ENCODE peak calls at places on chromosomes 5 and 9, in eight cellular contexts. C is left ventricle myocardium inferior, N is pancreas, Q is brain microvascular endothelial cell, D is GM23338, B is heart right ventricle, J is bronchial epithelial cell, S is heart left ventricle. W is an unnamed sample. For H3K36me3, the result is how much of the 10 kb centered on the place peaks cover.

GRCh38 chr5:151288180-151288579 is 15.4 kb downstream of the SLC36A3 start:
- DNase-seq in S (no peak), J (peak), C (no peak), Q (no peak), B (no peak), N (no peak), D (peak), W (no peak)

GRCh38 chr5:128905225-128906110 is 59.8 kb upstream of the SLC27A6 start:
- DNase-seq in S (no peak), J (peak), N (no peak), B (peak), Q (peak), D (peak), C (no peak), W (peak)

GRCh38 chr5:78677777-78678668 is 29.5 kb upstream of the LHFPL2 start:
- DNase-seq in S (peak), B (peak), N (no peak), Q (peak), J (peak), C (peak), D (no peak), W (no peak)

GRCh38 chr5:77873239-77873638 is 97.1 kb upstream of the TBCA start:
- DNase-seq in C (no peak), B (no peak), S (no peak), N (no peak), D (no peak), J (no peak), Q (no peak), W (no peak)

GRCh38 chr5:135245521-135246499 is 153.2 kb downstream of the MACROH2A1 start:
- DNase-seq in D (no peak), N (no peak), C (no peak), Q (peak), S (no peak), B (no peak), J (peak), W (peak)

GRCh38 chr9:38226491-38226951 is 157.5 kb upstream of the SHB start:
- DNase-seq in C (no peak), S (no peak), N (no peak), B (no peak), J (no peak), Q (no peak), D (peak), W (no peak)

GRCh38 chr5:65128226-65128625 is 353.5 kb downstream of the ADAMTS6 start:
- DNase-seq in J (no peak), N (no peak), S (no peak), B (no peak), C (no peak), Q (no peak), D (peak), W (no peak)

GRCh38 chr5:54049963-54050362 is 260.4 kb downstream of the ARL15 start:
- DNase-seq in C (no peak), D (no peak), B (no peak), Q (no peak), S (no peak), J (no peak), N (no peak), W (no peak)

GRCh38 chr5:34410411-34411139 is 245.6 kb upstream of the RAI14 start:
- DNase-seq in N (no peak), B (no peak), C (no peak), Q (no peak), S (no peak), D (peak), J (peak), W (no peak)

GRCh38 chr5:94802450-94802849 is 184.0 kb downstream of the SLF1 start:
- DNase-seq in C (no peak), D (peak), Q (no peak), N (no peak), J (no peak), S (no peak), B (no peak), W (no peak)

GRCh38 chr9:18126776-18127175 is 347.2 kb upstream of the ADAMTSL1 start:
- DNase-seq in S (no peak), B (no peak), D (no peak), N (no peak), J (no peak), Q (no peak), C (no peak), W (no peak)

GRCh38 chr5:129367883-129368282 is 92.2 kb upstream of the ADAMTS19 start:
- DNase-seq in D (no peak), Q (no peak), C (no peak), J (peak), B (no peak), S (no peak), N (no peak), W (no peak)

GRCh38 chr5:173140769-173141168 is 3.6 kb upstream of the BNIP1 start:
- DNase-seq in B (no peak), S (no peak), J (no peak), Q (no peak), C (no peak), N (no peak), D (no peak), W (no peak)

GRCh38 chr9:126514037-126514821 is 99.5 kb upstream of the LMX1B start:
- DNase-seq in D (peak), C (peak), S (peak), J (no peak), B (peak), Q (peak), N (peak), W (peak)

GRCh38 chr9:1005043-1005667 is 28.7 kb downstream of the DMRT3 start:
- DNase-seq in B (peak), D (peak), C (no peak), S (no peak), Q (peak), J (peak), N (no peak), W (peak)

GRCh38 chr9:124735121-124735520 is 36.0 kb downstream of the NR6A1 start:
- DNase-seq in B (no peak), N (no peak), D (peak), Q (no peak), C (no peak), J (peak), S (no peak), W (no peak)

GRCh38 chr5:32710859-32711692 is at the start of gene NPR3:
- DNase-seq in N (no peak), D (peak), Q (no peak), J (no peak), C (peak), B (no peak), S (peak), W (no peak)

GRCh38 chr5:173396311-173396993 is 68.2 kb upstream of the STC2 start:
- DNase-seq in N (no peak), C (no peak), B (no peak), D (peak), J (no peak), S (no peak), Q (no peak), W (peak)

GRCh38 chr9:130698514-130698913 is 4.9 kb downstream of the EXOSC2 start:
- DNase-seq in Q (no peak), S (no peak), C (no peak), N (no peak), B (no peak), J (no peak), D (no peak), W (no peak)

GRCh38 chr5:92687793-92688467 is 893.1 kb downstream of the NR2F1-AS1 start:
- DNase-seq in B (no peak), C (no peak), N (no peak), Q (peak), S (no peak), D (peak), J (peak), W (peak)

GRCh38 chr9:16421534-16421933 is 448.9 kb downstream of the BNC2 start:
- DNase-seq in D (peak), N (no peak), S (no peak), B (no peak), C (no peak), Q (peak), J (peak), W (no peak)

GRCh38 chr5:93580387-93581100 is 475 bp downstream of the NR2F1-AS1 start:
- DNase-seq in D (no peak), S (peak), C (no peak), B (no peak), Q (no peak), N (peak), J (no peak), W (no peak)

GRCh38 chr5:136246122-136246521 is 53.2 kb upstream of the SMIM32 start:
- DNase-seq in N (no peak), Q (no peak), S (no peak), D (no peak), J (peak), C (no peak), B (no peak), W (no peak)

GRCh38 chr9:125190371-125190801 is 783 bp upstream of the PPP6C start:
- DNase-seq in S (no peak), Q (no peak), N (no peak), D (peak), J (no peak), C (no peak), B (no peak), W (no peak)

GRCh38 chr5:43037929-43038510 is 2.1 kb downstream of the ANXA2R start:
- DNase-seq in B (peak), Q (peak), C (no peak), N (no peak), J (peak), S (no peak), D (peak), W (no peak)

GRCh38 chr5:72206994-72207393 is 99.7 kb downstream of the MAP1B start:
- DNase-seq in J (no peak), B (no peak), Q (no peak), S (no peak), N (no peak), D (no peak), C (no peak), W (no peak)

GRCh38 chr9:98774746-98775145 is 21.6 kb downstream of the ANKS6 start:
- DNase-seq in Q (no peak), S (no peak), N (no peak), C (no peak), D (peak), J (no peak), B (no peak), W (peak)

GRCh38 chr5:129474544-129474943 is 14.4 kb downstream of the ADAMTS19 start:
- DNase-seq in D (no peak), J (no peak), Q (no peak), S (no peak), B (no peak), C (no peak), N (no peak), W (no peak)

GRCh38 chr9:104872959-104873850 is 54.8 kb downstream of the ABCA1 start:
- DNase-seq in N (no peak), S (peak), D (peak), B (peak), C (peak), Q (peak), J (peak), W (no peak)

GRCh38 chr5:89338935-89339334 is 456.0 kb upstream of the MEF2C start:
- DNase-seq in D (no peak), B (no peak), S (no peak), N (no peak), Q (no peak), C (no peak), J (peak), W (no peak)

GRCh38 chr9:106888992-106889631 is 26.1 kb downstream of the ZNF462 start:
- DNase-seq in Q (no peak), N (no peak), B (no peak), C (no peak), D (peak), S (no peak), J (peak), W (no peak)

GRCh38 chr9:129027685-129028191 is 393 bp downstream of the SH3GLB2 start:
- DNase-seq in J (no peak), Q (no peak), C (peak), B (peak), D (peak), N (no peak), S (peak), W (peak)

GRCh38 chr9:121107041-121107440 is 32.3 kb downstream of the CNTRL start:
- DNase-seq in Q (no peak), S (no peak), J (peak), B (no peak), C (no peak), D (peak), N (no peak), W (no peak)

GRCh38 chr5:99176186-99176585 is 247.4 kb upstream of the CHD1 start:
- DNase-seq in D (no peak), S (no peak), C (no peak), Q (no peak), B (no peak), N (no peak), J (no peak), W (no peak)

GRCh38 chr9:15361737-15362136 is 54.7 kb upstream of the TTC39B start:
- DNase-seq in Q (no peak), S (no peak), J (peak), C (no peak), N (no peak), B (no peak), D (no peak), W (no peak)

GRCh38 chr5:157494178-157494830 is 34.3 kb downstream of the NIPAL4 start:
- DNase-seq in Q (no peak), S (no peak), C (no peak), J (no peak), D (no peak), N (no peak), B (no peak), W (no peak)
- H3K36me3 ChIP-seq in Q (half or more), S (half or more), C (half or more), J (under half), D (under half), N (under half), B (under half), W (under half)

DNA sequence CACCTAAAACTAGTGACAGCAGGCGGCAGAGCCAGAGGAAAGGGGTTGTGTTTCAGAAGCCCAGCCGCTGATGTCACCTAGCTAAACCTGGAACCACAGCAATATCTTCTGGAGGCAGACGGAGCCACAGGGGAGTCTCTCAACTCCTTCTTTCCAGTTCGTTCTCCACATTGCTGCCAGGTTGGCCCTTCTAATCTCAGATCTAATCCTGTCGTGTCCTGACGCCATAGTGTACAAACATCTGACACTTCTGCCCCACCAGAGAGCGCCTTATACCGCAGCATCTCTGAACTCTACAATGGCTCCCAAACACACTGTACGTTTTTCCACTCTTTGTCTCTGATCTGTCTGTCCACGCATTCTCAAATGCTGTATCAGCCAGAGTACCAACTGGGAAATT is 240.0 kb downstream of the SMARCA2 start:
- DNase-seq in C (no peak), N (no peak), S (no peak), Q (no peak), D (peak), B (no peak), J (no peak), W (peak)
- TF ChIP-seq CTCF in C (no peak), N (no peak), S (no peak), Q (no peak), D (peak), B (no peak), J (no peak), W (peak)

DNA sequence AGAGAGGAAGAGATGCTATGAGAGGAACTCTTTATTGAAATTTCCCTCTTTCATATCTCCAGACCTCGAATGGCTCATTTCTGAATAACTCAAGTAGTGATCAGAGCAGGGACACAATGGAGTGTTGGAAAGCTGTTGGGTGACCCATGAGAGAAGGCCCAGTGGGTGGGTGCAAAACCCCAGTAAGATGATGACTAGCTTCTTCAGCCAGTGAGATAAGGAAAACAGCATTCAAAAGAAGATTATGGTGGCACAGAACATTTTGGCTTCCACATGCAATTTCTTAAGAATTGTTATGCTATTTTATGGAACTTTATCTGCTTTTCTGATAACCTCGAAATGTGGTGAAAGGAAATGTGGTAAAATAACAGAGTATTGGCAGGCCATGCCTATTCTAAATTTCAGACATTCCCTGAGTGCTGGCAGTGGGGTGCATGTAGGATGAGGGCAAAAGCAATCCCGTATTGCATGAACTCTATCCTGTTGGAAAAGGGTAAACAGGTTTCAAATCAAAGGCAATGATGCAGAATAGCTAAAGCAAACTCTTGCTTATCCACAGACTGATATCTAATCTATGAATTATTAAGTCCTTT is 128.0 kb upstream of the KLF9 start:
- DNase-seq in C (no peak), N (no peak), Q (no peak), B (no peak), J (no peak), D (no peak), S (no peak), W (no peak)
- H3K36me3 ChIP-seq in C (under half), N (under half), Q (under half), B (under half), J (under half), D (under half), S (under half), W (under half)

GRCh38 chr9:137461663-137462395 is 2.7 kb upstream of the NSMF start:
- DNase-seq in C (no peak), Q (no peak), J (no peak), B (no peak), D (peak), S (no peak), N (peak), W (no peak)
- TF ChIP-seq CTCF in C (no peak), Q (peak), J (no peak), B (no peak), D (peak), S (no peak), N (no peak), W (no peak)

DNA sequence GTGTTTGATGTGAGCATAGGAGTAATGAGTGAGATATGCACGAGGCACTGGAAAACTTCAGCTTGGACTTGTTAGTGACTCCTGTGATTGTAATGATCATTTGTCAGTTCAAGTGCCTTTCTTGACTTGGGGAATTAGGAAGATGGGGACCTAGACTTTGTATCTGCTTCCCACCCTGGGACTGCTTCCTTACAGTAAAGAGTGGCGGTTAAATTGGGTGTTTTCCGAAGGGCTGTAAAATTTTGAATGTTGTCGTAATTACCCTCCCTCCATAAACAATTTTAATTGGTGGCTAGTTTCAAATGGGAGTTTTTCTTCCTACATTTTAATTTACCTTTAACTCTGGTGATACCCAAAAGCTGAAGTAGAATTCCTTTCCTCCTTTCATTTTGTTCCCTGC is 23.5 kb upstream of the FAM120AOS start:
- DNase-seq in D (no peak), C (no peak), Q (no peak), S (no peak), J (no peak), B (no peak), N (no peak), W (no peak)
- H3K36me3 ChIP-seq in D (under half), C (under half), Q (under half), S (under half), J (under half), B (under half), N (under half), W (under half)

GRCh38 chr9:134381671-134382505 is 55.6 kb downstream of the RXRA start:
- DNase-seq in S (peak), Q (no peak), N (no peak), C (peak), D (no peak), B (peak), J (no peak), W (peak)
- TF ChIP-seq CTCF in S (no peak), Q (peak), N (no peak), C (peak), D (no peak), B (no peak), J (peak), W (peak)

DNA sequence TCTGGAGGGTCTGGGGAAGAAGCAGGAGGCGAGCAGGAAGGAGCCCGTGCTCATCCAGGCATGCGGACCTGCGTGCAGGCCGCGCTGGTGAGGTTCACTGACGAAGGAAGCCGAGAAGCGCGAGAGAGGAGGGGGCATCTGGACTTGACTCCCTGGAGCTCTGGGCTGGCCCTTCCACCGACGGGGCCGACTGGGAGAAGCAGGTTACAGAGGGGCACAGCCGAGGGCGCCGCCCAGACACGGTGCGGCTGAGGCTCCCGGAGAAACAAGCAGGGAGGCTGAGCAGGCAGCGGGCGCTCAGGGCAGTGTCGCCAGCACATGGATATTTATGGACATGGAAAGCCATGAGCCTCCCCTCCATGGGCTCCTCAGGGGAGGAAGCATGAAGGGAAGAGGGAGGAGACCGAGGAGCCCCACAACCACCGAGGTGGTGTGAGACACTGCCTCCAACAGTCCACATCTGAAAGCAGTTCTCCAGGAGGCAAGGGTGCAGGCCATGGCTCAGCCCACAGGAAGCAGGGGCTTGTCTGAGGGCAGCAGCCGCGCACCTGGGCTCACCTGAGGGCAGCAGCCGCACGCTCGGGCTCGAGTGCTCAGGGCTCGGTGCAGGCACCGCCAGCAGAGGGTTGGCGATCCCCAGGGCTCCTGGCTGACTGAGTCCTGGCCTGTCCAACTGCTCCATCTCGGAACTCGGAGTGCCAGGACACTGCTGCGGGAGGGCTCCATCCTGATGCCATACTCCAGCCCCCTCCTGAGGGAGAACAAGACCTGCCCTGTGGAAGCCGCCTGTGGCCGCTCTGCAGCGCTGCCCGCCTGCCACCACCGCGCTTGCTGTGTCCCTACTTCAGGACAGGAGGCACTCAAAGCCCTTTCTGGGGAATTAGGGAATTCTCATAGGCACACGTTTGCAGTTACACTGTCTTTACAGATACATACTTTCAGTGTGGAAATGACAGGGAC is 15.7 kb upstream of the INPP5E start:
- DNase-seq in Q (no peak), C (no peak), S (no peak), N (no peak), B (no peak), D (no peak), J (no peak), W (no peak)
- H3K36me3 ChIP-seq in Q (half or more), C (half or more), S (half or more), N (half or more), B (half or more), D (under half), J (half or more), W (half or more)

GRCh38 chr9:112921549-112921948 is 30.9 kb upstream of the SLC46A2 start:
- DNase-seq in N (no peak), J (peak), D (peak), S (no peak), Q (peak), B (no peak), C (no peak), W (peak)
- TF ChIP-seq CTCF in N (peak), J (peak), D (peak), S (no peak), Q (peak), B (peak), C (peak), W (peak)

GRCh38 chr5:177535125-177535524 is 18.4 kb upstream of the DDX41 start:
- DNase-seq in Q (no peak), B (no peak), C (no peak), D (no peak), S (no peak), J (no peak), N (no peak), W (no peak)
- H3K36me3 ChIP-seq in Q (under half), B (under half), C (half or more), D (under half), S (half or more), J (under half), N (under half), W (under half)